ENCODE peak calls at places on chromosome 17, in six cellular contexts. Q, O, D, W, L and R are unnamed samples.

GRCh38 chr17:59846391-59847165 is 46.2 kb downstream of the TUBD1 start:
- DNase-seq in Q (peak), O (no peak), D (peak), W (peak), L (no peak), R (no peak)

GRCh38 chr17:47009759-47010594 is 30.9 kb upstream of the RPRML start:
- DNase-seq in Q (no peak), O (no peak), D (no peak), W (no peak), L (no peak), R (no peak)

GRCh38 chr17:34620458-34620857 is 41.1 kb downstream of the TMEM132E start:
- DNase-seq in Q (no peak), O (no peak), D (no peak), W (no peak), L (no peak), R (peak)

GRCh38 chr17:63173903-63174302 is 207.9 kb downstream of the TANC2 start:
- DNase-seq in Q (no peak), O (no peak), D (no peak), W (no peak), L (no peak), R (no peak)

GRCh38 chr17:13596241-13596941 is 5.3 kb downstream of the HS3ST3A1 start:
- DNase-seq in Q (no peak), O (no peak), D (no peak), W (no peak), L (no peak), R (no peak)

GRCh38 chr17:55420776-55421178 is 858 bp downstream of the MMD start:
- DNase-seq in Q (peak), O (peak), D (peak), W (peak), L (peak), R (no peak)

GRCh38 chr17:75996665-75997590 is 3.7 kb upstream of the CDK3 start:
- DNase-seq in Q (peak), O (peak), D (peak), W (no peak), L (no peak), R (no peak)

GRCh38 chr17:30274887-30275286 is 16.9 kb downstream of the BLMH start:
- DNase-seq in Q (no peak), O (no peak), D (no peak), W (no peak), L (no peak), R (no peak)

GRCh38 chr17:39638317-39638716 is 1.4 kb downstream of the STARD3 start:
- DNase-seq in Q (no peak), O (no peak), D (no peak), W (no peak), L (no peak), R (no peak)

GRCh38 chr17:81825841-81826471 is 7.1 kb downstream of the MCRIP1 start:
- DNase-seq in Q (no peak), O (no peak), D (no peak), W (no peak), L (no peak), R (no peak)